ENCODE peak calls at places on chromosomes 1 and 21, in four cellular contexts. G is NAMALWA; Q is activated CD4-positive, alpha-beta T cell treated with anti-CD3 and anti-CD28 coated beads, Interleukin-2, amount 50 U/mL, for 1 hour; H is NCI-H1436. M is an unnamed sample.

GRCh38 chr1:20727746-20728316 is 4.7 kb downstream of the SH2D5 start:
- DNase-seq in G (peak), Q (no peak), H (no peak), M (no peak)

GRCh38 chr1:70033266-70033873 is 172.0 kb downstream of the LRRC40 start:
- DNase-seq in G (no peak), Q (no peak), H (no peak), M (no peak)

GRCh38 chr1:17118706-17119075 is 560 bp downstream of the PADI2 start:
- DNase-seq in G (no peak), Q (no peak), H (no peak), M (no peak)

GRCh38 chr1:168340796-168341510 is 60.3 kb downstream of the TBX19 start:
- DNase-seq in G (no peak), Q (no peak), H (no peak), M (no peak)

GRCh38 chr1:8025061-8025670 is 943 bp downstream of the ERRFI1 start:
- DNase-seq in G (no peak), Q (no peak), H (no peak), M (no peak)

GRCh38 chr21:29217818-29218252 is 80.9 kb upstream of the BACH1 start:
- DNase-seq in G (no peak), Q (no peak), H (no peak), M (peak)

GRCh38 chr1:229196404-229197224 is 74.3 kb upstream of the RAB4A start:
- DNase-seq in G (no peak), Q (no peak), H (no peak), M (peak)

GRCh38 chr1:31421404-31422040 is 8.5 kb downstream of the SERINC2 start:
- DNase-seq in G (peak), Q (no peak), H (no peak), M (peak)

GRCh38 chr1:202710070-202711025 is at the start of gene SYT2:
- DNase-seq in G (no peak), Q (no peak), H (peak), M (no peak)

M was measured in IMR-90.